ENCODE peak calls at places on chromosome 9, in seven cellular contexts. R is SK-N-SH, T is K562, Q is HCT116, E is H1, W is GM12878, F is HepG2. S is an unnamed sample.

GRCh38 chr9:133478851-133479711 is at the start of gene SLC2A6:
- DNase-seq in T (peak; percentile 94), R (peak; percentile 98), W (no peak), F (peak; percentile 63), E (peak; percentile 74), Q (no peak), S (peak; percentile 85)

GRCh38 chr9:32954642-32955041 is 46.8 kb downstream of the APTX start:
- DNase-seq in Q (no peak), T (no peak), R (peak; percentile 61), F (peak; percentile 27), E (no peak), W (no peak), S (no peak)

GRCh38 chr9:69223605-69224004 is 49.5 kb downstream of the TJP2 start:
- DNase-seq in W (no peak), Q (peak; percentile 28), E (peak; percentile 53), T (peak; percentile 50), F (peak; percentile 52), R (peak; percentile 73), S (peak; percentile 52)

GRCh38 chr9:133371261-133371711 is 4.6 kb downstream of the SURF4 start:
- DNase-seq in T (peak; percentile 45), R (no peak), W (no peak), F (no peak), Q (no peak), E (no peak), S (no peak)

GRCh38 chr9:130364619-130365322 is 80.0 kb upstream of the ASS1 start:
- DNase-seq in F (no peak), T (no peak), E (no peak), R (no peak), W (no peak), Q (no peak), S (no peak)

GRCh38 chr9:99565203-99565602 is 256.5 kb upstream of the NR4A3 start:
- DNase-seq in T (no peak), R (no peak), E (no peak), Q (no peak), W (no peak), F (no peak), S (no peak)

GRCh38 chr9:36922548-36922947 is 111.5 kb downstream of the PAX5 start:
- DNase-seq in R (no peak), T (no peak), W (no peak), E (no peak), Q (no peak), F (no peak), S (no peak)

GRCh38 chr9:105877719-105878118 is 183.4 kb downstream of the TMEM38B start:
- DNase-seq in R (no peak), F (no peak), W (peak; percentile 9), E (no peak), Q (no peak), T (no peak), S (no peak)

GRCh38 chr9:30773427-30773826 is 1611.0 kb upstream of the ACO1 start:
- DNase-seq in E (no peak), Q (no peak), R (no peak), F (no peak), W (no peak), T (no peak), S (no peak)

GRCh38 chr9:21988056-21988990 is 5.9 kb downstream of the CDKN2A start:
- DNase-seq in Q (no peak), T (no peak), W (no peak), R (no peak), E (no peak), F (no peak), S (peak; percentile 34)

GRCh38 chr9:79662553-79662956 is 90.8 kb downstream of the TLE4 start:
- DNase-seq in F (no peak), R (peak; percentile 15), W (no peak), T (no peak), Q (no peak), E (no peak), S (no peak)

GRCh38 chr9:123353984-123354591 is 1.9 kb upstream of the CRB2 start:
- DNase-seq in E (peak; percentile 53), Q (peak; percentile 52), W (no peak), T (peak; percentile 89), F (peak; percentile 59), R (peak; percentile 95), S (peak; percentile 74)

GRCh38 chr9:133155156-133155555 is 8.6 kb downstream of the GBGT1 start:
- DNase-seq in E (no peak), F (no peak), T (no peak), W (no peak), R (peak; percentile 5), Q (no peak), S (no peak)

GRCh38 chr9:105816202-105816744 is 121.9 kb downstream of the TMEM38B start:
- DNase-seq in E (no peak), T (no peak), W (no peak), Q (no peak), F (no peak), R (no peak), S (no peak)

GRCh38 chr9:136013116-136013515 is 51.9 kb upstream of the UBAC1 start:
- DNase-seq in Q (no peak), E (no peak), R (no peak), W (no peak), F (no peak), T (no peak), S (no peak)

GRCh38 chr9:7172445-7173115 is 414.8 kb downstream of the KDM4C start:
- DNase-seq in W (no peak), E (no peak), T (no peak), R (peak; percentile 35), Q (no peak), F (no peak), S (no peak)

GRCh38 chr9:125110464-125110863 is 32.9 kb downstream of the SCAI start:
- DNase-seq in Q (no peak), F (no peak), T (no peak), E (no peak), W (no peak), R (no peak), S (no peak)

GRCh38 chr9:76560481-76560891 is 101.5 kb downstream of the GCNT1 start:
- DNase-seq in Q (no peak), E (no peak), R (no peak), T (no peak), F (no peak), W (no peak), S (no peak)

GRCh38 chr9:121686930-121687541 is 35.6 kb downstream of the DAB2IP start:
- DNase-seq in F (peak; percentile 63), E (no peak), T (peak; percentile 72), W (peak; percentile 8), Q (peak; percentile 43), R (peak; percentile 85), S (peak; percentile 86)

GRCh38 chr9:1910269-1910811 is 104.8 kb upstream of the SMARCA2 start:
- DNase-seq in W (no peak), F (no peak), R (no peak), T (no peak), Q (no peak), E (no peak), S (no peak)

GRCh38 chr9:128155736-128156500 is 4.1 kb upstream of the BBLN start:
- DNase-seq in E (no peak), W (no peak), R (no peak), Q (no peak), T (no peak), F (no peak), S (no peak)
- TF ChIP-seq JUND in E (no peak), W (no peak), R (no peak), Q (no peak), T (no peak), F (no peak), S (no peak)

GRCh38 chr9:14097666-14098065 is 216.3 kb downstream of the NFIB start:
- DNase-seq in Q (no peak), F (no peak), W (no peak), T (no peak), R (no peak), E (no peak), S (no peak)

GRCh38 chr9:14096182-14096922 is 217.6 kb downstream of the NFIB start:
- DNase-seq in R (peak; percentile 50), W (no peak), Q (no peak), T (no peak), E (no peak), F (no peak), S (peak; percentile 57)

GRCh38 chr9:14095272-14095671 is 218.7 kb downstream of the NFIB start:
- DNase-seq in W (no peak), R (no peak), Q (no peak), E (no peak), T (no peak), F (no peak), S (no peak)

GRCh38 chr9:14098102-14098501 is 215.8 kb downstream of the NFIB start:
- DNase-seq in W (no peak), T (no peak), R (no peak), F (no peak), Q (no peak), E (no peak), S (no peak)

DNA sequence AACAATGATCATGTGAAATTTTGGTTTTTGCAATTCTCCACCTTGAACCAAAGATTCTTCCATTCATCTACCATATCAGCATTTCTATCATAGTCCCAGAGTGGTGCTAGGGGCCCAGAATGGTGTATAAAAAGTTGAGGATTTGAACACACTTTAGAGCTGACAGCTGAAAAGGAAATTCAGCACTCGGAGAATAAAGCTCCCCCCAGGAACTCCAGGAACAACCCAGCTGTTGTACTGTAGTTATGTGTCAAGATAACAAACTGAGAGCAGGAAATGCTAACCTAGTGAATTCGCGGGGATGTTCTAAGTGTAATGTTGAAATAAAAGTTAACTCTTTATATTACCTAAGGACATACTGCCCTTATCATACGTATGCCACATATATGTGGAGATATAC is 216.7 kb downstream of the NFIB start:
- DNase-seq in F (no peak), E (no peak), W (no peak), R (peak; percentile 41), Q (no peak), T (no peak), S (no peak)
- TF ChIP-seq JUND in F (no peak), E (no peak), W (no peak), R (no peak), Q (no peak), T (no peak), S (no peak)

DNA sequence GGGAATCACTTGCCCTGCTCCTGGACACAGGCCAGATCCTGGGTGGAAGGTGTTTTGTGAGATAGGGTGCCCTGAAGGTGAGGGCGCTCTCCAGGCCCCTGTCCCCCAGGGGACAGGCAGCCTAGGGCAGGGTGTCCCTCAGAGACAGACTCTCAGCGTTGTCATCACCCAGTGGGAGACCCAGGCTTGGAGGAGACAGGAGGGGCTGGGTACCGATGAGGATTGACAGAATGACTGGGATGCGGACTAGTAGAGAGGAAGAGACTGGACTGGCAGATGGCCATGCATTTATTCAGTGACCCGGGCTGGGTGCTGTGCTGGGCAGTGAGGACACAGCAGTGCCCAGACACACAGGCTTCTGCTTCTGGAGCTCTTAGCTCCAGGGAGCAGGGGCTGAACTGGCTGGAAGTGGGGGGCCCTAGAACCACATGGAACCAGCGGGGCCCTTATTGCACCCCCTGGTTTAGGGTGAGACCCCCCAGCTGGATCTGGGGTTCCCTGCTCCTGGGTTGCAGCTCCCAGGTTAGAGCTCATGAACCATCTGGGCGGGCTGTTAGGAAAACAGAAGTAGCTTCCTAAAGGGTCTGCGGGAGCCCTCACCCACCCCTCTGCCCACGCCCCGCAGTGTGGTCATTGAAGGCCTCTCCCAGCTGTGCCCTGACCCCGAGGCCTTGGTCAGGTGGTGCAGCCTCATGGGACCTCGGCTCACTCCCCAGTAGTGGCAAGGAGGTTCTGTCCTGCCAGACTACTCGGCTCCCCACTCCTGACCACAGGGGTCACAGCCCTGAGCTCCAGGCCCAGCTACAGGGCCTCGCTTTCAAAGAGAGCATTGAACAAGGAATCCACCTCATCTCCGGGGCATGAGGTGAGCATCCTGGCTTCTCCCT is 116.7 kb upstream of the LMX1B start:
- DNase-seq in T (no peak), W (no peak), F (no peak), E (no peak), Q (no peak), R (no peak), S (no peak)
- TF ChIP-seq JUND in T (no peak), W (no peak), F (no peak), E (no peak), Q (no peak), R (no peak), S (no peak)

GRCh38 chr9:114216081-114216480 is 60.7 kb downstream of the COL27A1 start:
- DNase-seq in F (no peak), R (peak; percentile 70), T (no peak), Q (no peak), E (no peak), W (no peak), S (peak; percentile 42)
- TF ChIP-seq JUND in F (no peak), R (no peak), T (no peak), Q (no peak), E (no peak), W (no peak), S (no peak)

S was measured in T47D.